ENCODE peak calls at places on chromosomes 4 and X, in eight cellular contexts. Z is amniotic stem cell, J is AG08396, N is globus pallidus, C is suprapubic skin, E is mucosa of descending colon, B is ELR, L is NCI-H2081. W is an unnamed sample.

GRCh38 chrX:50403903-50404302 is 66.7 kb downstream of the DGKK start:
- DNase-seq in Z (no peak), J (no peak), N (no peak), C (no peak), E (no peak), B (no peak), L (no peak), W (no peak)

GRCh38 chrX:40131644-40132376 is 34.1 kb upstream of the BCOR start:
- DNase-seq in Z (no peak), J (no peak), N (no peak), C (no peak), E (no peak), B (no peak), L (no peak), W (no peak)

GRCh38 chr4:16083217-16084191 is at the start of gene PROM1:
- DNase-seq in Z (no peak), J (no peak), N (no peak), C (no peak), E (peak; percentile 71), B (no peak), L (peak; percentile 83), W (no peak)

GRCh38 chrX:129754266-129755024 is 15.7 kb downstream of the XPNPEP2 start:
- DNase-seq in Z (no peak), J (no peak), N (no peak), C (no peak), E (no peak), B (no peak), L (no peak), W (no peak)

GRCh38 chr4:182600093-182600492 is 317.1 kb downstream of the DCTD start:
- DNase-seq in Z (no peak), J (no peak), N (no peak), C (no peak), E (no peak), B (no peak), L (no peak), W (no peak)

GRCh38 chr4:113141901-113142346 is 92.5 kb downstream of the ANK2 start:
- DNase-seq in Z (no peak), J (peak; percentile 25), N (peak; percentile 70), C (no peak), E (no peak), B (peak; percentile 65), L (peak; percentile 40), W (peak; percentile 52)

GRCh38 chr4:40227284-40227683 is 30.5 kb downstream of the RHOH start:
- DNase-seq in Z (no peak), J (no peak), N (no peak), C (no peak), E (no peak), B (no peak), L (no peak), W (no peak)

GRCh38 chrX:17679820-17680219 is 57.5 kb upstream of the SCML1 start:
- DNase-seq in Z (no peak), J (no peak), N (no peak), C (no peak), E (no peak), B (no peak), L (no peak), W (no peak)

GRCh38 chr4:160652790-160653189 is 1511.0 kb downstream of the FSTL5 start:
- DNase-seq in Z (no peak), J (no peak), N (no peak), C (no peak), E (no peak), B (no peak), L (no peak), W (no peak)

GRCh38 chr4:7075962-7076693 is 8.3 kb upstream of the GRPEL1 start:
- DNase-seq in Z (no peak), J (peak; percentile 34), N (no peak), C (no peak), E (no peak), B (peak; percentile 16), L (no peak), W (no peak)

W was measured in putamen.